ENCODE peak calls at places on chromosomes 1 and 21, in six cellular contexts. B, O, D, F, U and L are unnamed samples.

GRCh38 chr1:164617607-164618564 is 58.9 kb downstream of the PBX1 start:
- DNase-seq in U (no peak), D (no peak), O (peak), B (peak), F (no peak), L (peak)

GRCh38 chr1:75529488-75529887 is 81.4 kb downstream of the SLC44A5 start:
- DNase-seq in O (no peak), D (no peak), U (no peak), F (no peak), B (peak), L (no peak)

GRCh38 chr1:65940131-65940530 is 147.4 kb downstream of the PDE4B start:
- DNase-seq in B (no peak), O (no peak), F (no peak), U (no peak), D (no peak), L (no peak)

GRCh38 chr1:85220756-85221166 is 19.9 kb upstream of the SYDE2 start:
- DNase-seq in B (peak), F (no peak), D (no peak), U (no peak), O (no peak), L (no peak)

GRCh38 chr21:43195131-43196021 is 26.6 kb downstream of the CRYAA start:
- DNase-seq in F (peak), D (no peak), B (peak), O (no peak), U (no peak), L (peak)

GRCh38 chr1:171966426-171967220 is 125.3 kb downstream of the DNM3 start:
- DNase-seq in D (no peak), U (no peak), O (peak), B (no peak), F (no peak), L (peak)

GRCh38 chr21:44521928-44522752 is 17.9 kb downstream of the KRTAP10-1 start:
- DNase-seq in B (no peak), F (peak), D (no peak), U (peak), O (no peak), L (no peak)

GRCh38 chr21:24045775-24046215 is 1561.5 kb downstream of the MRPL39 start:
- DNase-seq in B (peak), O (peak), D (no peak), F (peak), U (peak), L (no peak)

GRCh38 chr1:226444901-226445300 is 37.0 kb upstream of the PARP1 start:
- DNase-seq in F (no peak), O (no peak), U (no peak), D (no peak), B (no peak), L (no peak)

GRCh38 chr1:157992031-157992568 is 1.3 kb upstream of the KIRREL1 start:
- DNase-seq in O (peak), F (peak), U (no peak), D (no peak), B (peak), L (peak)

GRCh38 chr1:8831329-8831728 is 13.9 kb upstream of the RERE start:
- DNase-seq in F (no peak), O (no peak), D (no peak), U (no peak), B (peak), L (no peak)

GRCh38 chr1:42788021-42788420 is 3.2 kb downstream of the TMEM269 start:
- DNase-seq in F (no peak), B (no peak), U (no peak), D (no peak), O (no peak), L (no peak)

GRCh38 chr1:201184734-201185453 is 5.7 kb upstream of the IGFN1 start:
- DNase-seq in O (peak), F (peak), D (no peak), U (no peak), B (peak), L (peak)

GRCh38 chr1:188825471-188825870 is 1652.2 kb downstream of the BRINP3 start:
- DNase-seq in U (no peak), O (peak), D (no peak), B (no peak), F (no peak), L (peak)

GRCh38 chr1:22131875-22132486 is 10.9 kb downstream of the WNT4 start:
- DNase-seq in U (peak), D (no peak), O (peak), F (no peak), B (no peak), L (peak)

GRCh38 chr1:87329051-87329755 is 523 bp downstream of the LMO4 start:
- DNase-seq in F (peak), B (peak), U (peak), D (no peak), O (peak), L (peak)

GRCh38 chr1:248841702-248842395 is 3.8 kb downstream of the ZNF672 start:
- DNase-seq in U (no peak), O (peak), F (peak), D (no peak), B (peak), L (peak)

GRCh38 chr1:161226320-161226711 is 456 bp downstream of the TOMM40L start:
- DNase-seq in B (no peak), F (peak), O (peak), U (no peak), D (no peak), L (no peak)

GRCh38 chr1:206420471-206420870 is 49.8 kb upstream of the IKBKE start:
- DNase-seq in F (no peak), B (no peak), D (no peak), U (no peak), O (no peak), L (no peak)

GRCh38 chr1:170707116-170707515 is 43.2 kb downstream of the PRRX1 start:
- DNase-seq in B (no peak), D (no peak), F (no peak), U (no peak), O (no peak), L (no peak)

DNA sequence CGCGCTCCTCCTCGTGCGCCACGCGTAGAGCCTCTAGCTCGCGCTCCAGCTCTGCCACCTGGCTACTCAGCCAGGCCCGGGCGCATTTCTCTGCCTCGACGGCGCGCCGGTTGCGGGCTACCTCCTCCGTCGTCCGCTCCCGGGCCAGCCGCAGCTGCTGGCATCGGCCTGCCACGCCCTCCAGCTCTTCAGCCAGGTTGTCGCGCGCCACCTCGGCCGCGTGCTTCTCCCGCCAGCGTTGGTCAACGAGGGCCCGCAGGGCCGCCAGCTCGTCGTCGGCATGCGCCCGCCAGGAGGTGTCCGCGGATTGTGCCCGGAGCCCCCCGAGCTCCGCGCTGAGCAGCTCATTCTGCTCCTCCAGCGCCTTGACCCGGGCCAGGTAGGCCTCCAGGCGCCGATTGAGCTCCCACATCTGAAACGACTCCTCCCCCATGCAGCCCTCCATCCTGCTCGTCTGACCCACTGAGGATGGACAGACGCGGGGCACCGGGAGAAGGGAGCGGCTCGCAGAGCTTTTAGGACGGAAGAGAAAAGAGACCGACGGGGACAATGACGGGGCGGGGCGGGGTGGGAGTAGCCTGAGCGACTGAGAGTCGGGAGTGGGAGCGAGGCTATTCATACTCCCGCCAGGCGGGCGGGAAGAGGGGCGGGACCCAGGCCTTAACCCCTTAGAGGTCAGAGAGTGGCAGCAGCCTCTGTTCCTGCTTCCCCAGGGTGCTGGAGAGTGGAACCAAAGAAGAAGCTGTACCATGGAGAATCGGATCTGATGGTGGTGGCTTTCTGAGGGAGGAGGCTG is at the start of gene NES:
- DNase-seq in O (peak), U (peak), D (no peak), B (peak), F (peak), L (no peak)
- H3K4me3 ChIP-seq in O (peak), U (no peak), D (peak), B (peak), F (peak), L (no peak)

GRCh38 chr1:212699839-212700596 is at the start of gene BATF3:
- DNase-seq in D (peak), U (peak), F (peak), O (no peak), B (no peak), L (no peak)

GRCh38 chr1:212701910-212702309 is 2.3 kb upstream of the BATF3 start:
- DNase-seq in U (no peak), O (no peak), D (no peak), B (no peak), F (no peak), L (no peak)

GRCh38 chr1:212700597-212700891 is 904 bp upstream of the BATF3 start:
- DNase-seq in O (no peak), B (no peak), F (no peak), U (no peak), D (no peak), L (no peak)

GRCh38 chr1:212702672-212703071 is 3.0 kb upstream of the BATF3 start:
- DNase-seq in D (no peak), O (no peak), F (no peak), B (no peak), U (no peak), L (no peak)

GRCh38 chr1:212700892-212701819 is 1.5 kb upstream of the BATF3 start:
- DNase-seq in U (no peak), O (peak), F (peak), B (peak), D (peak), L (peak)
- TF ChIP-seq CTCF in U (no peak), O (peak), F (no peak), B (peak), D (no peak), L (no peak)

DNA sequence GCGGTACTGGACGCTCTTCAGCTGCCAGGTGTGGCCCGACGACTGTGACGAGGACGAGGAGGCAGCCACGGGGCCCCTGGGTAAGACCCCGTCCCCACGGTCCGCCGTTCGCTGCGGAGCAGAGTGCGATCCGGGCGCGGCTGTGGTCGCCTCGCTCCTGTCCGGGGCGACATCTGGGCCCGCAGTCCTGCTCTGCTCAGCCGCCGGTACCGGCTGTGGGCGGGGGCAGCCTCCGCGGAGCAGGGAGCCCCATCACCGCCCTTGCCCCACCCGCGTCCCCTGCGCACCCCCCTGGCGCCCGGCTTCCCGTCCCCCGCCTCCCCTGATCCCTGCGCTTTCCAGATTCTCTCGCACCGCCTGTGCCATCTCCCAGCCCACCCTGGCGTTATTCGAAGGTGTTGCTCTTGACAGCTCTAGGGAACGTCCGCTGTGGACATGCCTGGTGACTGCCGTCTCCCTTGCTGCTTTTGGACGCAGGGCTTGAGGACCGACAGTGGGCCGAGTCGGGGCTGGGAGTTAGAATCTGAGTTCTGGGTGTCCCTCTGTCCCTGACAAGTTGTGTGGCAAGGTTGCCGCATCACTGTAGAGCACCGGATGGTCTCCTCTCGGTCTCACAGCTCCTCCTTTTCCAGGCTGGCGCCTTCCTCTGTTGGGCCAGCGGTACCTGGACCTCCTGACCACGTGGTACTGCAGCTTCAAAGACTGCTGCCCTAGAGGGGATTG is 599 bp downstream of the TOR3A start:
- DNase-seq in B (peak), U (peak), D (no peak), O (peak), F (peak), L (peak)
- H3K4me3 ChIP-seq in B (peak), U (peak), D (peak), O (peak), F (peak), L (peak)

GRCh38 chr1:23777979-23778814 is at the start of gene PITHD1:
- DNase-seq in O (peak), U (peak), D (no peak), B (peak), F (peak), L (peak)
- TF ChIP-seq CTCF in O (no peak), U (no peak), D (no peak), B (no peak), F (no peak), L (no peak)

GRCh38 chr1:39633422-39633821 is 6.0 kb downstream of the HEYL start:
- DNase-seq in B (no peak), D (no peak), O (no peak), U (no peak), F (no peak), L (no peak)
- H3K4me3 ChIP-seq in B (no peak), D (peak), O (no peak), U (no peak), F (peak), L (no peak)

GRCh38 chr1:98003442-98003841 is 82.6 kb upstream of the DPYD start:
- DNase-seq in U (no peak), B (no peak), O (no peak), D (no peak), F (no peak), L (no peak)
- TF ChIP-seq CTCF in U (no peak), B (no peak), O (no peak), D (no peak), F (no peak), L (no peak)